ENCODE peak calls at places on chromosomes 13 and 19, in ten cellular contexts. A, R, P, L, O, S, B, C, Z and W are unnamed samples.

GRCh38 chr19:12786149-12786870 is 5.0 kb upstream of the JUNB start:
- DNase-seq in C (peak), B (no peak), Z (peak), O (no peak), S (no peak), A (peak), L (no peak), R (no peak), P (no peak), W (peak)

GRCh38 chr13:86399572-86399971 is 600.4 kb upstream of the SLITRK6 start:
- DNase-seq in C (no peak), R (no peak), L (no peak), Z (no peak), P (no peak), B (no peak), O (no peak), A (no peak), S (no peak), W (no peak)

GRCh38 chr13:49225358-49226042 is 5.4 kb downstream of the MLNR start:
- DNase-seq in A (no peak), O (no peak), B (no peak), P (no peak), Z (no peak), R (no peak), S (no peak), C (no peak), L (no peak), W (no peak)

GRCh38 chr13:49098771-49099512 is 121.2 kb upstream of the MLNR start:
- DNase-seq in B (no peak), L (no peak), O (no peak), C (no peak), S (peak), R (no peak), A (no peak), P (peak), Z (peak), W (no peak)

GRCh38 chr13:73366241-73366640 is 307.4 kb downstream of the KLF5 start:
- DNase-seq in B (no peak), L (no peak), S (no peak), C (no peak), R (no peak), P (no peak), A (no peak), O (no peak), Z (no peak), W (no peak)

GRCh38 chr19:50844296-50844935 is 10.3 kb upstream of the KLK3 start:
- DNase-seq in B (no peak), O (no peak), S (no peak), P (no peak), R (no peak), A (no peak), C (no peak), L (no peak), Z (no peak), W (no peak)

GRCh38 chr19:22517496-22518411 is 95.6 kb upstream of the ZNF98 start:
- DNase-seq in B (no peak), C (no peak), S (no peak), A (no peak), O (no peak), Z (no peak), R (no peak), L (no peak), P (no peak), W (no peak)

GRCh38 chr13:27024062-27024461 is 147.5 kb downstream of the USP12 start:
- DNase-seq in S (no peak), Z (no peak), C (no peak), R (no peak), P (no peak), B (no peak), A (no peak), O (no peak), L (no peak), W (no peak)

GRCh38 chr13:97018029-97018819 is 23.9 kb upstream of the OXGR1 start:
- DNase-seq in A (no peak), L (peak), R (peak), Z (peak), B (peak), P (peak), C (no peak), O (peak), S (peak), W (no peak)

GRCh38 chr13:43023244-43023931 is at the start of gene DNAJC15:
- DNase-seq in A (peak), O (no peak), C (peak), S (peak), B (peak), L (peak), Z (peak), R (peak), P (peak), W (peak)

GRCh38 chr13:45391926-45392325 is 26.2 kb downstream of the SLC25A30 start:
- DNase-seq in P (no peak), L (no peak), Z (no peak), B (no peak), R (no peak), A (no peak), C (no peak), S (no peak), O (no peak), W (no peak)

GRCh38 chr13:60080871-60081270 is 82.9 kb downstream of the DIAPH3 start:
- DNase-seq in O (no peak), R (no peak), P (no peak), C (no peak), A (no peak), S (no peak), Z (no peak), B (no peak), L (no peak), W (no peak)

GRCh38 chr13:44855860-44856259 is 133.4 kb downstream of the NUFIP1 start:
- DNase-seq in Z (no peak), R (no peak), C (no peak), L (no peak), P (no peak), A (no peak), B (no peak), O (no peak), S (no peak), W (no peak)

GRCh38 chr19:27794444-27795042 is 1418.4 kb downstream of the UQCRFS1 start:
- DNase-seq in A (no peak), R (no peak), L (peak), C (peak), S (peak), B (peak), Z (peak), O (peak), P (peak), W (peak)

GRCh38 chr19:40650749-40651305 is 39.6 kb downstream of the NUMBL start:
- DNase-seq in A (no peak), O (no peak), B (no peak), S (peak), C (no peak), Z (no peak), L (no peak), R (no peak), P (no peak), W (no peak)

GRCh38 chr13:32581177-32581786 is 5.0 kb upstream of the PDS5B start:
- DNase-seq in O (no peak), S (peak), B (peak), L (no peak), R (no peak), P (peak), Z (peak), A (no peak), C (no peak), W (no peak)

GRCh38 chr13:30021611-30022010 is 171.2 kb upstream of the UBL3 start:
- DNase-seq in B (no peak), A (no peak), S (no peak), P (no peak), Z (no peak), O (no peak), R (no peak), L (no peak), C (no peak), W (no peak)

GRCh38 chr19:33442706-33443105 is 69.2 kb downstream of the CEBPG start:
- DNase-seq in L (no peak), P (no peak), O (no peak), S (no peak), Z (no peak), R (no peak), C (peak), B (no peak), A (no peak), W (no peak)

GRCh38 chr13:111904701-111905608 is 162.0 kb upstream of the SOX1 start:
- DNase-seq in R (no peak), S (no peak), B (no peak), O (no peak), A (no peak), P (no peak), L (no peak), C (peak), Z (peak), W (no peak)

GRCh38 chr19:51272183-51272817 is 21.4 kb downstream of the SIGLECL1 start:
- DNase-seq in P (no peak), S (no peak), A (no peak), B (no peak), C (no peak), L (no peak), R (no peak), Z (no peak), O (no peak), W (no peak)

GRCh38 chr13:43309301-43309700 is 285.9 kb downstream of the DNAJC15 start:
- DNase-seq in P (peak), C (no peak), L (no peak), B (no peak), S (no peak), R (no peak), Z (no peak), A (no peak), O (no peak), W (no peak)